ENCODE peak calls at places on chromosome 1, in four cellular contexts. G, Y, J and O are unnamed samples.

GRCh38 chr1:54153548-54154439 is 994 bp upstream of the CDCP2 start:
- DNase-seq in Y (peak; percentile 31), G (no peak), J (peak; percentile 64), O (peak; percentile 26)

GRCh38 chr1:151062738-151063371 is 2.7 kb downstream of the MLLT11 start:
- DNase-seq in Y (no peak), J (no peak), G (peak; percentile 48), O (peak; percentile 45)

GRCh38 chr1:42684139-42684538 is 1.9 kb downstream of the YBX1 start:
- DNase-seq in G (peak; percentile 42), Y (no peak), J (peak; percentile 39), O (peak; percentile 22)

GRCh38 chr1:117070124-117070523 is 10.0 kb downstream of the TTF2 start:
- DNase-seq in G (no peak), Y (no peak), J (no peak), O (no peak)

GRCh38 chr1:246005067-246005466 is 502.0 kb downstream of the SMYD3 start:
- DNase-seq in G (no peak), J (no peak), Y (no peak), O (no peak)

GRCh38 chr1:66050123-66050522 is 257.4 kb downstream of the PDE4B start:
- DNase-seq in Y (no peak), G (no peak), J (no peak), O (no peak)

GRCh38 chr1:177937931-177938330 is 31.9 kb downstream of the SEC16B start:
- DNase-seq in J (no peak), Y (no peak), G (no peak), O (no peak)

GRCh38 chr1:202058001-202058908 is 47.9 kb downstream of the ELF3 start:
- DNase-seq in J (no peak), Y (no peak), G (no peak), O (no peak)

GRCh38 chr1:31765041-31765467 is 914 bp upstream of the ADGRB2 start:
- DNase-seq in J (peak; percentile 69), Y (no peak), G (peak; percentile 79), O (peak; percentile 73)

GRCh38 chr1:26225033-26225831 is 8.8 kb upstream of the CEP85 start:
- DNase-seq in J (peak; percentile 95), G (peak; percentile 87), Y (peak; percentile 76), O (peak; percentile 73)

GRCh38 chr1:150791587-150791986 is 16.5 kb downstream of the CTSK start:
- DNase-seq in Y (no peak), J (no peak), G (no peak), O (no peak)

GRCh38 chr1:12339410-12339809 is 109.6 kb downstream of the VPS13D start:
- DNase-seq in G (peak; percentile 28), J (peak; percentile 54), Y (no peak), O (peak; percentile 18)
- H3K4me1 ChIP-seq in G (peaks cover 32% of the 10 kb centered on the region), J (peaks cover 6% of the 10 kb centered on the region), Y (peaks cover 72% of the 10 kb centered on the region), O (peaks cover 11% of the 10 kb centered on the region)

GRCh38 chr1:33004628-33005027 is 32.1 kb downstream of the AK2 start:
- DNase-seq in Y (no peak), J (no peak), G (no peak), O (no peak)
- H3K4me1 ChIP-seq in Y (peaks cover 81% of the 10 kb centered on the region), J (peaks cover 9% of the 10 kb centered on the region), G (peaks cover 44% of the 10 kb centered on the region), O (no peaks in the 10 kb centered on the region)

DNA sequence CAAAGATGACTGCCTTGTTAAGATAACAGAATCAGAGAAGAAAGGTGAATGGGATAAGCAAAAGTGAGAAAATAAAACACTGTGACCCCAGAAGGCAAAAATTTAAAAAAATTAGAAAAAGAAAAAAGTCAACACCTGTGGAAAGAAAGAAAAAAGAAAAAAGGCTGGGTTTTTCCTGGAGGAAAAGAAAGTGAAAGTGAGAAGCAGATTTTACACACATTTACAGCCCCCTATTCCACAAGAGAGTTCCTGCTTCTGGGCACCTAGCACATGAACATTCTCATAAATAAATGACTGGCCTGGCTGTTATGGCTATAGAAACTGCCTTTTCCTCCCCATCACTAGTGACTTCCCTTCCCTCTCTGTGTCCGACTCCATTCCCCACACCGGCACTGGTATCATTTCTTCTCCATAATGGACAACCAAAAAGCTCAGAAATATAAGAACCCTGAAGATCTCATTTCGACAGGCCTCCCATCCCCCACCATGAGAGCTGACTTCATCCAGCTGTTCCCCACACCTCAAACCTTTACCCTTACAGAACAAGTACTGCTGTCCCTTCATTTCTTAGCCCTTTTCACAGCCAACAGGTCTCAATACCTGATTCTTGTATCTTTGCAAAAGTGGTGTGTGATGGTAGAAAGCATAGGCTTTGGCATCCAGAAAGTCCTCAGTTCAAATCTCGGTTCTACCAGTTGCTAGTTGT is 12.6 kb downstream of the MTF1 start:
- DNase-seq in G (no peak), Y (no peak), J (no peak), O (no peak)
- H3K4me1 ChIP-seq in G (no peaks in the 10 kb centered on the region), Y (peaks cover 92% of the 10 kb centered on the region), J (no peaks in the 10 kb centered on the region), O (no peaks in the 10 kb centered on the region)

GRCh38 chr1:38025233-38025632 is 12.7 kb downstream of the UTP11 start:
- DNase-seq in G (no peak), Y (no peak), J (no peak), O (no peak)
- H3K4me1 ChIP-seq in G (peaks cover 27% of the 10 kb centered on the region), Y (peaks cover 30% of the 10 kb centered on the region), J (peaks cover 27% of the 10 kb centered on the region), O (peaks cover 22% of the 10 kb centered on the region)